ENCODE peak calls at places on chromosomes 13 and 19, in ten cellular contexts. U is lung; B is heart right ventricle; G is dorsolateral prefrontal cortex; W is retinal pigment epithelial cell; Y is WTC11; L is AG20443; E is CD4-positive, alpha-beta memory T cell; M is stimulated activated CD4-positive, alpha-beta T cell treated with anti-CD3 and anti-CD28 coated beads, Interleukin-2, amount 100 ng/mL, for 48 hours; C is stimulated activated CD8-positive, alpha-beta memory T cell treated with anti-CD3 and anti-CD28 coated beads, Interleukin-7, amount 100 ng/mL, for 24 hours. Q is an unnamed sample.
A peak's percentile ranks its signal among the peaks of the same experiment; 100 is the strongest.

GRCh38 chr13:79915386-79915785 is 425.5 kb downstream of the SPRY2 start:
- DNase-seq in G (no peak), W (peak; percentile 64), L (no peak), C (no peak), M (no peak), B (no peak), E (no peak), U (no peak), Y (no peak), Q (no peak)

GRCh38 chr19:55287361-55288079 is 3.7 kb downstream of the BRSK1 start:
- DNase-seq in W (no peak), U (no peak), E (no peak), L (no peak), C (no peak), Y (no peak), G (peak; percentile 91), M (no peak), B (no peak), Q (no peak)

GRCh38 chr13:28282451-28282850 is 144.1 kb downstream of the PAN3 start:
- DNase-seq in U (no peak), C (no peak), Y (no peak), L (no peak), M (no peak), G (no peak), B (no peak), W (no peak), E (no peak), Q (no peak)

GRCh38 chr13:92158335-92158734 is 759.9 kb downstream of the GPC5 start:
- DNase-seq in C (no peak), Y (no peak), U (no peak), L (no peak), M (no peak), B (no peak), G (no peak), W (no peak), E (no peak), Q (no peak)

GRCh38 chr19:15587663-15588062 is 27.4 kb upstream of the CYP4F8 start:
- DNase-seq in M (no peak), W (no peak), B (no peak), L (no peak), G (no peak), Y (no peak), U (peak; percentile 59), E (no peak), C (no peak), Q (no peak)

GRCh38 chr19:40190891-40191835 is at the start of gene MAP3K10:
- DNase-seq in Y (peak; percentile 68), L (peak; percentile 94), C (peak; percentile 52), M (peak; percentile 66), B (peak; percentile 77), E (peak; percentile 77), W (no peak), U (peak; percentile 60), G (peak; percentile 75), Q (peak; percentile 87)

GRCh38 chr13:114113961-114114360 is 18.5 kb downstream of the RASA3 start:
- DNase-seq in B (no peak), W (no peak), U (no peak), E (no peak), L (no peak), G (no peak), M (no peak), C (no peak), Y (no peak), Q (no peak)

GRCh38 chr13:74298912-74299311 is 164.7 kb upstream of the KLF12 start:
- DNase-seq in W (no peak), L (no peak), M (no peak), Y (no peak), C (no peak), G (no peak), E (no peak), U (no peak), B (no peak), Q (no peak)

GRCh38 chr13:32021785-32022184 is 9.8 kb upstream of the FRY start:
- DNase-seq in U (no peak), E (no peak), G (no peak), B (no peak), M (no peak), W (no peak), Y (no peak), L (peak; percentile 24), C (no peak), Q (no peak)

GRCh38 chr13:96728463-96728862 is 265.8 kb downstream of the OXGR1 start:
- DNase-seq in M (no peak), L (no peak), W (no peak), U (no peak), C (no peak), G (no peak), E (no peak), Y (no peak), B (no peak), Q (no peak)

GRCh38 chr13:33204130-33204927 is 81.2 kb downstream of the STARD13 start:
- DNase-seq in G (no peak), E (no peak), L (peak; percentile 80), M (no peak), U (no peak), Y (no peak), W (no peak), C (no peak), B (peak; percentile 87), Q (no peak)

GRCh38 chr13:104483631-104484030 is 1417.4 kb upstream of the SLC10A2 start:
- DNase-seq in C (no peak), U (no peak), Y (no peak), M (no peak), G (no peak), L (no peak), W (no peak), E (no peak), B (no peak), Q (no peak)

GRCh38 chr19:53894736-53895135 is 12.7 kb downstream of the PRKCG start:
- DNase-seq in L (no peak), M (no peak), W (no peak), E (no peak), C (no peak), Y (no peak), B (no peak), G (no peak), U (no peak), Q (no peak)

GRCh38 chr19:56080669-56081401 is 40.3 kb downstream of the ZNF787 start:
- DNase-seq in C (peak; percentile 49), B (peak; percentile 83), Y (peak; percentile 91), G (peak; percentile 51), U (peak; percentile 82), W (no peak), M (peak; percentile 76), L (peak; percentile 91), E (peak; percentile 58), Q (peak; percentile 95)

GRCh38 chr19:37654118-37654517 is 1.1 kb downstream of the ZFP30 start:
- DNase-seq in Y (no peak), U (no peak), G (no peak), M (no peak), C (no peak), E (no peak), W (peak; percentile 7), B (no peak), L (peak; percentile 17), Q (no peak)

GRCh38 chr19:21328885-21329605 is at the start of gene ZNF708:
- DNase-seq in U (peak; percentile 90), W (peak; percentile 76), M (peak; percentile 63), B (peak; percentile 93), Y (peak; percentile 84), C (peak; percentile 56), E (peak; percentile 75), G (peak; percentile 93), L (peak; percentile 95), Q (peak; percentile 90)

GRCh38 chr19:41540041-41540695 is 35.8 kb upstream of the CEACAM21 start:
- DNase-seq in W (no peak), L (no peak), B (no peak), C (no peak), U (no peak), G (no peak), Y (no peak), E (no peak), M (no peak), Q (no peak)

GRCh38 chr13:22175211-22175610 is 504.3 kb downstream of the FGF9 start:
- DNase-seq in M (no peak), E (no peak), W (no peak), C (no peak), G (no peak), Y (peak; percentile 27), U (no peak), L (no peak), B (no peak), Q (no peak)

GRCh38 chr13:109314101-109314500 is 472.3 kb downstream of the IRS2 start:
- DNase-seq in B (no peak), G (no peak), C (no peak), Y (no peak), M (no peak), L (no peak), U (no peak), W (peak; percentile 39), E (no peak), Q (no peak)

GRCh38 chr19:572891-573825 is 762 bp downstream of the BSG start:
- DNase-seq in U (peak; percentile 52), G (no peak), W (peak; percentile 75), Y (no peak), L (peak; percentile 78), C (no peak), M (no peak), E (no peak), B (peak; percentile 58), Q (no peak)

GRCh38 chr19:1093330-1093729 is 1.8 kb downstream of the POLR2E start:
- DNase-seq in W (no peak), L (no peak), M (no peak), Y (no peak), G (no peak), U (no peak), E (no peak), C (no peak), B (no peak), Q (no peak)

GRCh38 chr13:38814331-38814730 is 127.5 kb downstream of the FREM2 start:
- DNase-seq in W (no peak), B (no peak), C (no peak), G (no peak), Y (no peak), U (no peak), E (no peak), M (no peak), L (no peak), Q (no peak)

GRCh38 chr19:3178377-3178972 is at the start of gene S1PR4:
- DNase-seq in G (no peak), U (no peak), L (no peak), W (no peak), C (peak; percentile 23), Y (no peak), E (peak; percentile 83), B (no peak), M (no peak), Q (no peak)

GRCh38 chr19:55031178-55031577 is 6.9 kb downstream of the GP6 start:
- DNase-seq in U (no peak), L (no peak), C (no peak), G (no peak), B (no peak), E (no peak), W (no peak), M (no peak), Y (no peak), Q (no peak)

GRCh38 chr13:45782327-45783045 is 69.1 kb downstream of the SIAH3 start:
- DNase-seq in B (no peak), G (no peak), Y (no peak), E (no peak), U (no peak), M (no peak), L (no peak), C (no peak), W (no peak), Q (no peak)

GRCh38 chr13:114109646-114110045 is 22.8 kb downstream of the RASA3 start:
- DNase-seq in Y (peak; percentile 16), L (no peak), B (no peak), C (no peak), G (peak; percentile 60), E (no peak), M (no peak), W (no peak), U (no peak), Q (no peak)

GRCh38 chr13:22517544-22517943 is 663.2 kb upstream of the SGCG start:
- DNase-seq in C (no peak), L (no peak), M (no peak), G (no peak), Y (no peak), U (peak; percentile 32), E (no peak), B (no peak), W (peak; percentile 27), Q (no peak)

GRCh38 chr13:78201411-78201810 is 282.8 kb upstream of the EDNRB start:
- DNase-seq in U (no peak), L (no peak), Y (no peak), W (no peak), E (no peak), G (no peak), C (no peak), B (no peak), M (no peak), Q (no peak)

Q was measured in HuH-7.5.